ENCODE peak calls at places on chromosomes 3 and 15, in five cellular contexts. Y is heart left ventricle; U is psoas muscle; N is ovary; H is effector memory CD4-positive, alpha-beta T cell. Q is an unnamed sample.
A peak's percentile ranks its signal among the peaks of the same experiment; 100 is the strongest.

GRCh38 chr3:132870596-132870995 is 148.4 kb upstream of the NPHP3 start:
- DNase-seq in Y (no peak), U (no peak), N (no peak), H (no peak), Q (no peak)

GRCh38 chr15:39976291-39977274 is 42.7 kb downstream of the EIF2AK4 start:
- DNase-seq in U (peak; percentile 67), H (no peak), Y (peak; percentile 80), N (peak; percentile 68), Q (no peak)

GRCh38 chr15:64503197-64503596 is 42.8 kb downstream of the ZNF609 start:
- DNase-seq in U (no peak), H (no peak), Y (no peak), N (no peak), Q (peak; percentile 24)

GRCh38 chr3:55000546-55000945 is 72.7 kb upstream of the LRTM1 start:
- DNase-seq in Y (no peak), H (no peak), U (no peak), N (no peak), Q (no peak)

GRCh38 chr3:32154180-32154579 is 47.8 kb downstream of the GPD1L start:
- DNase-seq in H (no peak), N (no peak), U (no peak), Y (no peak), Q (no peak)

GRCh38 chr3:114706591-114707224 is 412.9 kb downstream of the TIGIT start:
- DNase-seq in U (no peak), Y (no peak), H (no peak), N (no peak), Q (no peak)

GRCh38 chr3:115399751-115400150 is 223.6 kb upstream of the GAP43 start:
- DNase-seq in U (no peak), H (no peak), N (no peak), Y (no peak), Q (no peak)

GRCh38 chr3:155753038-155753647 is 8.3 kb upstream of the PLCH1 start:
- DNase-seq in N (no peak), H (no peak), Y (no peak), U (no peak), Q (no peak)

GRCh38 chr15:22877607-22878006 is 39.1 kb downstream of the NIPA2 start:
- DNase-seq in U (no peak), N (no peak), H (no peak), Y (no peak), Q (no peak)

GRCh38 chr3:11195721-11196332 is 41.5 kb downstream of the HRH1 start:
- DNase-seq in H (no peak), U (no peak), N (no peak), Y (no peak), Q (no peak)

GRCh38 chr3:131026321-131027151 is at the start of the genes ASTE1 and NEK11:
- DNase-seq in H (peak; percentile 85), Y (peak; percentile 95), N (peak; percentile 85), U (peak; percentile 89), Q (peak; percentile 93)

GRCh38 chr3:139460096-139460495 is 16.2 kb downstream of the RBP2 start:
- DNase-seq in U (no peak), N (no peak), Y (no peak), H (no peak), Q (no peak)

GRCh38 chr3:194139085-194139976 is 3.4 kb downstream of the HES1 start:
- DNase-seq in U (peak; percentile 30), H (no peak), N (peak; percentile 52), Y (no peak), Q (no peak)

GRCh38 chr3:23333633-23334032 is 130.5 kb downstream of the UBE2E2 start:
- DNase-seq in N (no peak), H (no peak), U (no peak), Y (no peak), Q (no peak)

GRCh38 chr15:86919581-86919980 is 839.9 kb downstream of the AGBL1 start:
- DNase-seq in Y (no peak), H (no peak), N (no peak), U (no peak), Q (no peak)

GRCh38 chr3:14925729-14926591 is 21.4 kb upstream of the NR2C2 start:
- DNase-seq in Y (no peak), N (no peak), H (no peak), U (no peak), Q (no peak)

GRCh38 chr15:38474155-38474757 is 20.3 kb downstream of the FAM98B start:
- DNase-seq in N (no peak), Y (no peak), H (peak; percentile 6), U (no peak), Q (peak; percentile 34)

GRCh38 chr3:67289626-67290025 is 291.5 kb downstream of the KBTBD8 start:
- DNase-seq in N (no peak), U (no peak), H (no peak), Y (no peak), Q (no peak)

GRCh38 chr3:16177962-16178627 is 3.6 kb downstream of the GALNT15 start:
- DNase-seq in U (peak; percentile 86), H (peak; percentile 11), N (peak; percentile 91), Y (peak; percentile 92), Q (peak; percentile 20)

GRCh38 chr3:42314411-42314810 is 48.4 kb upstream of the CCK start:
- DNase-seq in U (no peak), N (no peak), H (no peak), Y (no peak), Q (no peak)

GRCh38 chr3:141455603-141456327 is 31.1 kb upstream of the RASA2 start:
- DNase-seq in N (no peak), U (no peak), H (no peak), Y (no peak), Q (no peak)

GRCh38 chr15:64854041-64854440 is 12.3 kb downstream of the PLEKHO2 start:
- DNase-seq in Y (no peak), U (no peak), N (no peak), H (no peak), Q (no peak)

GRCh38 chr3:116743062-116743461 is 33.5 kb downstream of the TUSC7 start:
- DNase-seq in Y (no peak), U (no peak), H (no peak), N (no peak), Q (no peak)

GRCh38 chr15:39517122-39517855 is 63.6 kb upstream of the THBS1 start:
- DNase-seq in H (no peak), N (no peak), Y (no peak), U (no peak), Q (no peak)

GRCh38 chr3:169104972-169105371 is 558.5 kb downstream of the MECOM start:
- DNase-seq in N (no peak), U (no peak), H (no peak), Y (no peak), Q (no peak)

GRCh38 chr3:9779721-9780450 is 10.1 kb upstream of the CAMK1 start:
- DNase-seq in Y (no peak), N (no peak), H (no peak), U (no peak), Q (peak; percentile 31)

GRCh38 chr3:9781551-9781950 is 10.7 kb downstream of the TADA3 start:
- DNase-seq in H (no peak), Y (no peak), N (no peak), U (no peak), Q (no peak)

GRCh38 chr3:9780920-9781319 is 11.2 kb upstream of the CAMK1 start:
- DNase-seq in Y (no peak), N (no peak), H (no peak), U (no peak), Q (no peak)

GRCh38 chr3:9779197-9779596 is 9.4 kb upstream of the CAMK1 start:
- DNase-seq in N (no peak), Y (no peak), U (no peak), H (no peak), Q (no peak)

DNA sequence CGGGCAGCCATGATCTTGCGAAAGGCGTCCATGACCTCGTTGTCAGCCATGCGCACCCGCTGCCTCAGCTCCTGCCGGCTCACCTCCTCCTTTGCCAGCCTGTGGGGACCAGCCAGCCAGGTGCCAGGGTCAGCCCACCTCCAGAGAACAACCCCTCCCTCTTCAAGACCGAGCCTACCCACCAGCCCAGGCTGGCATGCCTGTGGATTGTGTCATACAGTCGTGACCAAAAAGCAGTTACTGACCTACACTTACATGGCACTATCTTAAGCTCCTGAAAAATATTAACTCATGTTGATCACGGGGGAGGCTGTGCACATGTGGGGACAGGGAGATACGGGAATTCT is 10.7 kb upstream of the CAMK1 start:
- DNase-seq in Y (no peak), H (no peak), U (no peak), N (no peak), Q (no peak)
- H3K4me1 ChIP-seq in Y (no peaks in the 10 kb centered on the region), H (peaks cover 25% of the 10 kb centered on the region), U (no peaks in the 10 kb centered on the region), N (no peaks in the 10 kb centered on the region), Q (peaks cover 42% of the 10 kb centered on the region)

GRCh38 chr3:71983694-71984093 is 198.7 kb upstream of the PROK2 start:
- DNase-seq in N (no peak), U (no peak), Y (no peak), H (no peak), Q (no peak)
- H3K4me1 ChIP-seq in N (no peaks in the 10 kb centered on the region), U (no peaks in the 10 kb centered on the region), Y (no peaks in the 10 kb centered on the region), H (no peaks in the 10 kb centered on the region), Q (peaks cover 7% of the 10 kb centered on the region)

GRCh38 chr3:57059416-57059815 is 1.0 kb upstream of the SPATA12 start:
- DNase-seq in Y (no peak), N (no peak), H (no peak), U (no peak), Q (no peak)

GRCh38 chr3:57062119-57062631 is 1.7 kb downstream of the SPATA12 start:
- DNase-seq in H (no peak), Y (no peak), N (peak; percentile 50), U (no peak), Q (no peak)

GRCh38 chr3:57061556-57061955 is 1.1 kb downstream of the SPATA12 start:
- DNase-seq in H (no peak), N (no peak), U (no peak), Y (no peak), Q (no peak)

GRCh38 chr3:57063027-57063426 is 2.6 kb downstream of the SPATA12 start:
- DNase-seq in H (no peak), U (no peak), Y (no peak), N (no peak), Q (no peak)

DNA sequence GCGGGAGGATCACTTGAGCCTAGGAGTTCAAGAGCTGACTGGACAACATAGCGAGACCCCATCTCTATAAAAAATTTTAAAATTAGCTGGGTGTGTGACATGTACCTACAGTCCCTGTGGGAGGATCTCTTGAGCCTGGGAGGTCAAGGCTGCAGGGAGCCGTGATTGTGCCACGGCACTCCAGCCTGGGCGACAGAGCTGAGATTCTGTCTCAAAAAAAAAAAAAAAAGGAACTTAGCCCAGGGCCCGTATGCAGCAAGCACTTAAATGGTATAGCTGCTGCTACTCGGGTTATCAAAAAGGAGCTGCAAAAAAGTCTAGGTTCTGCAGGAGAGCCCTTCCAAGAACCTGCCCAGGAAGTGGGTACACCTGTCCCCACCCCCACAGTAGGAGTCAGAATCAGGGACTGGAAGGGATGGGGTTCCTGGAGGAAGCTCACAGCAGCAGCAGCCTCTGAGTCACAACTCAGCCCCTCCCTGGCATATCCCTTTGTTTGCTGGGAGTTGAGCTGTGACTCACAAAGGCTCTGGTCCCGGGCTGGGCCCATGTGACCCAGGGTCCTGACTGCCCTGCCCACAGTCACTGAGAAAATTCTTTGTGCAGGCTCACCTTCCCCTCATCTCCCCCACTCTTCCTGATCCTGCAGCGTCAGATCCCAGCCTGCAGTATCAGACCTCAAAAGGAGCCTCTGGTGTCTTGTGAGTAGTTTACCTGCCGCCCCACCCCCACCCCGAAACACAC is at the start of gene SPATA12:
- DNase-seq in N (peak; percentile 59), H (no peak), U (peak; percentile 64), Y (no peak), Q (no peak)
- H3K4me1 ChIP-seq in N (peaks cover 4% of the 10 kb centered on the region), H (no peaks in the 10 kb centered on the region), U (no peaks in the 10 kb centered on the region), Y (no peaks in the 10 kb centered on the region), Q (no peaks in the 10 kb centered on the region)

DNA sequence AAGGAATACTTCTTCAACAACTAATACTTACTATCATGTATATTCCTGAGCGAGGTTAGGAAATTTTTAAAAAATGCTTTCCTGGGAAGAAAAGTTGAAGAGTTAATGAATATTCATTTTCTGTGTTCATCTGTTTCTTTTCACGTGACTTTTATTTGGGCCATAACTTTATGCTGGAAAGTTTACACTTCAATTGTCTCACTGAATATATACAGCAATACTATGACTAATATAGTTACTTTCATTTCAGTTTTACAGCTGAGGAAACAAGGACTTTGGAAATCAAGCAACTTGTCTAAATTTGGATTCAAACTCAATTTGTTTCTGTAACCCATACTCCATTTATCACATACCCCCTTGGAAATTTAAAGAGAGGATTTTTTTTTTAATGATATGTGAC is 894.2 kb downstream of the ROBO1 start:
- DNase-seq in Y (no peak), U (no peak), N (no peak), H (no peak), Q (no peak)
- H3K4me1 ChIP-seq in Y (no peaks in the 10 kb centered on the region), U (no peaks in the 10 kb centered on the region), N (no peaks in the 10 kb centered on the region), H (no peaks in the 10 kb centered on the region), Q (no peaks in the 10 kb centered on the region)